ENCODE peak calls at places on chromosome 7, in ten cellular contexts. N is heart left ventricle, V is cardiac muscle cell, B is Peyer's patch, U is kidney epithelial cell, J is OCI-LY7, F is neural crest cell, Y is fibroblast of lung, T is colonic mucosa, P is fibroblast of the aortic adventitia. A is an unnamed sample.

GRCh38 chr7:128041203-128041602 is 10.0 kb upstream of the LRRC4 start:
- DNase-seq in N (no peak), V (no peak), B (no peak), U (no peak), J (no peak), F (no peak), Y (peak), T (no peak), P (peak), A (no peak)

GRCh38 chr7:105819559-105819958 is 56.8 kb downstream of the ATXN7L1 start:
- DNase-seq in N (no peak), V (no peak), B (no peak), U (no peak), J (no peak), F (no peak), Y (no peak), T (no peak), P (no peak), A (no peak)

GRCh38 chr7:158023563-158024350 is 563.9 kb downstream of the PTPRN2 start:
- DNase-seq in N (no peak), V (no peak), B (no peak), U (no peak), J (no peak), F (no peak), Y (no peak), T (no peak), P (no peak), A (no peak)

GRCh38 chr7:75953431-75953830 is 38.5 kb downstream of the POR start:
- DNase-seq in N (no peak), V (no peak), B (no peak), U (no peak), J (no peak), F (no peak), Y (no peak), T (no peak), P (no peak), A (no peak)

GRCh38 chr7:30472771-30473392 is 5.7 kb downstream of the NOD1 start:
- DNase-seq in N (no peak), V (peak), B (no peak), U (no peak), J (no peak), F (no peak), Y (peak), T (no peak), P (peak), A (no peak)

GRCh38 chr7:39924122-39924521 is 25.9 kb upstream of the CDK13 start:
- DNase-seq in N (no peak), V (no peak), B (no peak), U (no peak), J (no peak), F (no peak), Y (no peak), T (no peak), P (no peak), A (no peak)

GRCh38 chr7:66886152-66886551 is 34.9 kb upstream of the TMEM248 start:
- DNase-seq in N (no peak), V (no peak), B (no peak), U (no peak), J (no peak), F (no peak), Y (no peak), T (no peak), P (no peak), A (no peak)

GRCh38 chr7:40880581-40880980 is 745.8 kb downstream of the SUGCT start:
- DNase-seq in N (no peak), V (no peak), B (no peak), U (no peak), J (no peak), F (no peak), Y (peak), T (no peak), P (peak), A (no peak)

GRCh38 chr7:95526128-95526738 is 40.5 kb downstream of the ASB4 start:
- DNase-seq in N (no peak), V (no peak), B (no peak), U (no peak), J (no peak), F (no peak), Y (no peak), T (no peak), P (no peak), A (no peak)

GRCh38 chr7:29189743-29190201 is 4.8 kb upstream of the CHN2 start:
- DNase-seq in N (peak), V (peak), B (peak), U (no peak), J (peak), F (peak), Y (peak), T (peak), P (peak), A (peak)
- TF ChIP-seq CTCF in N (peak), V (peak), B (peak), U (peak), J (peak), F (peak), Y (peak), T (peak), P (peak), A (peak)

DNA sequence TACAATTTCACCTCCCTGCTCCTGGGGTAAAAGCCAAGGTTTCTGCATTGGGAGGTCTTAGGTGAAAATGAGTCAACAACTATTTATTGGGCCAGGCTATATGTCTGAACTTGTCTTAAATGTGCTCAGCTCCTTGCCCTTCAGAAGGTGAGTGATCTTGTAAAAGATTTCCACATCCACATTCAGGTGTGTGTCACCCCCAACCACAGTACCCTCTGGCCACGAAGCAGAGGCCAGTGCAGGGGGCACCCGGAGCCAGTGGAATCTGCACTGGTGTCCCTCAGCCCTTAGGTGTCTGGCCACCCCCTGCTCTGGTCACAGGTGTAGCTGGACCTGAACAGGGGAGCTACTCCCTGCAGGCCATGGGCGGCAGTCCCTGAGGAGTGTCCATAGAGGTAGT is 198.5 kb downstream of the PAXIP1 start:
- DNase-seq in N (no peak), V (no peak), B (no peak), U (no peak), J (no peak), F (no peak), Y (no peak), T (no peak), P (no peak), A (no peak)
- TF ChIP-seq CTCF in N (no peak), V (no peak), B (no peak), U (no peak), J (no peak), F (no peak), Y (no peak), T (no peak), P (no peak), A (no peak)

DNA sequence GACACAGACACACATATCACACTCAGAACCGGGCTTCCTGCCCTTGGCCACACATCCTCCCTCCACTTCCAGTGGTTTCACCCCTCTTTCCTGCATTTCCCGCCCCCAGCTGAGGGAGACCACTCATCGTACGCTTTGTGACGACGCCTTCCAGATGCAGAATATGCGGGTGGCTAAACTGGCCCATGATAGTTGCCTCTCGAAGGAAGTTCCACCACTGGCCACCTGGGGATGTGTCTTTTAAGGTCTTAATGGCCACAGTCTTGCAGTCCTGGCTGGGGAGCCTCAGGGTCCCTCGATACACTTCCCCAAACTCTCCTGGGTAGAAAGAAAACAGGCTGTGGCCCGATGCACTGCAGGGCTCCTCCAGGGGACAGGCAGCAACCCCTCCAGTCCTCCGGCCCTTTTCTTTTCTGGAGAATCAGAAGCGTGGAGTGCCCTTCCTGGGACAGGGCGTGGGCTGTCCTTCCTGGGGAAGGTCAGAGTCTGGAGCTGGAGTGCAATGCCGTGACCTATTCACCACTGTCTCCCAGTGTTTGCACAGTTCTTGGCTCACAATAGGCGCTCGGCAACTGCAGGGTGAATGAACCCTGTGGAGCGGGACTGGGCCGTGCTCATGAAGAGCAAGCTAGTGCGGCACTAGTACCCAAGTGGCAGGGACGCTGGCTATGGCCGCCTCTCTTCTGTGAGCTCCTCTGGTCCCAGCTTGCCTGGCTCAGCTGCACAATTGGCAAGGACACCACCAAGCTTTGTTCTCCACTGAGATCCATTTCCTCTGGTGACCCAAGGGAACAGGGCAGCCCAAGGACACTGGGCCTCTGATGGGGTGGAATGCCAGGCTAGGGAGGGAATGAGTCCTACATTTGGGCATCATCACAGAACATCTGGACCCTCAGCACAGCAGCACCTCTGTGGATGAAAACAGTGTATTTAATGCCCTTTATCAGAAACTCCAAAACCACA is 13.2 kb downstream of the EPHA1 start:
- DNase-seq in N (no peak), V (no peak), B (peak), U (no peak), J (no peak), F (no peak), Y (no peak), T (no peak), P (no peak), A (peak)
- TF ChIP-seq CTCF in N (no peak), V (peak), B (no peak), U (peak), J (no peak), F (peak), Y (no peak), T (no peak), P (no peak), A (peak)

DNA sequence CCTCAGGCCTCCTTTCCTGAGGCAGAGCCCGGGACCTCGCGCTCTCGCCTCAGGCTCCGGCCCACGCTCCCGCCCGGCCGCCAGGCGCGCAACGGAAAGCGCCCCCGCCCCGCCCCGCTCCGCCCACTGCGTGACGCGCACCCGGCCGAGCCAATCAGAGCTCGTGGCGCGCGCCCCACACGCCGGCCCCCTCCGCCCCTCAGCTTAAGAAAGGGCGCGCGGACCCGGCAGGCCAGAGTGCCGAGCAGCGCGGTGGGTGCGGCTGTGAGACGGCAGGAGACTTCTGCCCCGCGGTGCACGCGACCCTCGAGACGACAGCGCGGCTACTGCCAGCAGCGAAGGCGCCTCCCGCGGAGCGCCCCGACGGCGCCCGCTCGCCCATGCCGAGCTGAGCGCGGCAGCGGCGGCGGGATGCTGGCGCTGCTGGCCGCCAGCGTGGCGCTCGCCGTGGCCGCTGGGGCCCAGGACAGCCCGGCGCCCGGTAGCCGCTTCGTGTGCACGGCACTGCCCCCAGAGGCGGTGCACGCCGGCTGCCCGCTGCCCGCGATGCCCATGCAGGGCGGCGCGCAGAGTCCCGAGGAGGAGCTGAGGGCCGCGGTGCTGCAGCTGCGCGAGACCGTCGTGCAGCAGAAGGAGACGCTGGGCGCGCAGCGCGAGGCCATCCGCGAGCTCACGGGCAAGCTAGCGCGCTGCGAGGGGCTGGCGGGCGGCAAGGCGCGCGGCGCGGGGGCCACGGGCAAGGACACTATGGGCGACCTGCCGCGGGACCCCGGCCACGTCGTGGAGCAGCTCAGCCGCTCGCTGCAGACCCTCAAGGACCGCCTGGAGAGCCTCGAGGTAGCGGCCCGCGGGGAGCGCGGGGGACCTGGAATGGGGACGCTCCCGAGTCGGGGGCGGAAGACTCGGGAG is at the start of gene NPTX2:
- DNase-seq in N (peak), V (peak), B (peak), U (no peak), J (no peak), F (peak), Y (no peak), T (peak), P (peak), A (no peak)
- TF ChIP-seq CTCF in N (no peak), V (no peak), B (no peak), U (no peak), J (no peak), F (peak), Y (no peak), T (no peak), P (no peak), A (no peak)

DNA sequence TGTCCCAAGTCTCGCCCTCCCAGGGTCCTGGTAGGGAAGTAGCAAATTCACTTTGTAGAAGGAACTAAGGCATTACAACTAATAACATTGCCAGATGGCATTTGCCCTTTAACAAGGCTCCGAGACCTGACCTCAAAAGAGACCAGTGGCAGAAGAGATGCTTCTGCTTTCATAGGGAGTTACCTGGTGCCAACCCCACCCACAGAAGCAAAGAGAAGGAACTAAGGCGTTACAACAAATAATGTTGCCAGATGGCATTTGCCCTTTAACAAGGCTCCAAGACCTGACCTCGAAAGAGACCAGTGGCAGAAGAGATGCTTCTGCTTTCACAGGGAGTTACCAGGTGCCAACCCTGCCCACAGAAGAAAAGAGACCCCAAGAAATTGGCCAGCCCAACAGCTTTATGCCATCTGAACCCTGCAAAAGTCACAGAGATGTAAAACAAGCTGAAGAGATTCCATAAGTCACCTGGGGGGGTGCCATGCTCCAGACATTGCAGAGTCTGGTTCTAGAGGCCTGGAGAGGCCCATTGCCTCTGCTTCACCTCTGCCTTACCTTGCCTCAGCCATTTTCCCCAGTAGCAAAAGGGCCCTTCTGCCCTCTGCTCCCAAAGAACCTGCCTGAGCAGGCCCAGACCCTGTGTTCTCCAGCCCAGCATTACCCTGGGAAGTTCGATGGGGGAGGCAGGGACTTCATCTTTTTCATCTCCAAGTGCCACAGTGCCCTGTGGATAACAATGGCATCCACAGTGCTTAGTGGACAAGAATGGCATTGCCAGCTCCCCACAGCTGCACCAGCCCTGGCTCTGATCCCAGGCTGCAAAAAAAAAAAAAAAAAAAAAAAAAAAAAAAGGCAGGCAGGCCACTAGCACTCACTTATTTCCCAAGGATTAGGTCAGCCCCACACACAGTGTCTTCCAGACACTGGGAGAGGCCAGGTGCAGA is 179.5 kb upstream of the PLXNA4 start:
- DNase-seq in N (no peak), V (no peak), B (no peak), U (no peak), J (no peak), F (no peak), Y (no peak), T (no peak), P (no peak), A (no peak)
- TF ChIP-seq CTCF in N (no peak), V (no peak), B (no peak), U (no peak), J (no peak), F (no peak), Y (no peak), T (no peak), P (peak), A (no peak)

DNA sequence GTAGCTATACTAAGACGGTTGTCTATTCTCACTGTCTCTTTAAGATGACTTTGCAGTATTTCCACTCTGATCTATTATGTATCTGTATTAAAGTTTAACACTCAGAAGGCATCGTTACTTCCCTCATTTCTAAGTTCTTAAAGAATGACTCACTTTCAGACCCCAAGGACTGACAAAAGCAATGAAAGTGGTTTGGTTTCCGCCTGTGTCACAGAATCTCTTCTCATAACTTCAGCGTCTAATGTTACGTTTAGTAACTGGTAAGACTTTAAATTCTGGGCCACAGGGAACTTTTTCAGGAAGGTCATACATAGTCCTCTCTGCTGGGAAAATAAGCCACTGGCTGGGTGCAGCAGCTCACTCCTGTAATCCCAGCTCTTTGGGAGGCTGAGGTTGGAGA is 892.0 kb upstream of the AUTS2 start:
- DNase-seq in N (no peak), V (no peak), B (no peak), U (peak), J (no peak), F (no peak), Y (peak), T (no peak), P (peak), A (no peak)
- TF ChIP-seq CTCF in N (no peak), V (no peak), B (no peak), U (no peak), J (no peak), F (no peak), Y (no peak), T (no peak), P (no peak), A (no peak)

DNA sequence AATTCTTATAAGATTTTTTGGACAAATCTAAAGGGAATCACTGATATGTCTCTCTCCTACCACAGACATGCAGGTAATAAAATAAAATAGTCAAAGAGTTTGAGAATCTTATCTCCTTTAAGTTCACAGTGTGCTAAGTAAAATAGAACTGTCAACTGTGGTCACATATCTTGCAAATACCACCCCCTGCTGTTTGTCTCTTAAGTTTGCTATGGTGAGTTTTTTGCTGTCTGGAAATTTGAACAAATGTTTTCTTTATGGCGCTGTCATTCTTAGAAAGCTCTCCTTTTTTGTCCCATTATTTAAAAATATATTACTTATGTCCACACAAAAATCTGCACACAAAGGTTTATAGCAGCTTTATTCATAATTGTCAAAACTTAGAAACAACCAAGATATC is 19.6 kb downstream of the GIMAP5 start:
- DNase-seq in N (no peak), V (peak), B (no peak), U (no peak), J (no peak), F (no peak), Y (no peak), T (no peak), P (no peak), A (no peak)
- TF ChIP-seq CTCF in N (peak), V (no peak), B (peak), U (peak), J (peak), F (peak), Y (no peak), T (peak), P (no peak), A (peak)

GRCh38 chr7:45663167-45663921 is 89.2 kb downstream of the ADCY1 start:
- DNase-seq in N (no peak), V (peak), B (no peak), U (no peak), J (peak), F (peak), Y (peak), T (peak), P (peak), A (no peak)
- TF ChIP-seq CTCF in N (peak), V (peak), B (peak), U (peak), J (peak), F (peak), Y (peak), T (peak), P (peak), A (peak)

GRCh38 chr7:99996755-99997544 is 18.4 kb upstream of the ZKSCAN1 start:
- DNase-seq in N (no peak), V (no peak), B (no peak), U (no peak), J (no peak), F (no peak), Y (no peak), T (no peak), P (no peak), A (no peak)

GRCh38 chr7:100000239-100000638 is 15.2 kb upstream of the ZKSCAN1 start:
- DNase-seq in N (no peak), V (no peak), B (peak), U (no peak), J (no peak), F (no peak), Y (no peak), T (no peak), P (no peak), A (no peak)

GRCh38 chr7:99994819-99995218 is 19.0 kb upstream of the AZGP1 start:
- DNase-seq in N (no peak), V (no peak), B (no peak), U (no peak), J (no peak), F (no peak), Y (no peak), T (no peak), P (no peak), A (no peak)

GRCh38 chr7:99992330-99993037 is 16.7 kb upstream of the AZGP1 start:
- DNase-seq in N (no peak), V (no peak), B (no peak), U (no peak), J (no peak), F (no peak), Y (no peak), T (no peak), P (no peak), A (no peak)

DNA sequence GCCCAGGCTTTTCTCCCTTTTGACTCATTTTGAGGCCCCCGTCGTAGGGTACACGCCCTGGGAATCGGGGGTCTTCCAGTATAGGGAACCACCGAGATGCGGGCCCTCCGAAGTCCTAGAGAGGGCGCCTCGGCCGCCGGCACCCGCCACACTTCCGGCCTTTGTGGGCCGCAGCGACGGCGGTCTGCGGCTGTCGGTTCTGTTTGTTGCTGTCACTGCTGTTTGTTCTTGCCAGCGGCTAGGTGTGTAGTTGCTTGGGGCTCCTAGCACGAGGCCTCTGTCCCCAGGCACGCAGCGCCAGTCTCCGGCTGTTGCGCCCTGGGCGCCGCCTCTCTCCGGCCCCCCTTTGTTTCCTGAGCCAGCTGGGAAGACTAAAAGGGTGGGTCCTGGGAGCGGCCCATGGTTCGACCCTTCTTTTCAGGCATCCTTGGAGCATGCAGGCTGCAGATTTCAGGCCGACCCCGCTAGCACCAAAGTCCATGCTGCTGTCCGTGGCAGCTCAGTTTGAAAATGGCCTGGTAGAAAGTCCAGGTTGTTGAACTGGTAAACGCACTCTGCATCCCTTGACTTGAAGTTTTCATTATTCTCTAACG is 17.8 kb upstream of the ZKSCAN1 start:
- DNase-seq in N (peak), V (peak), B (peak), U (no peak), J (no peak), F (no peak), Y (peak), T (peak), P (peak), A (no peak)
- TF ChIP-seq CTCF in N (peak), V (peak), B (peak), U (peak), J (no peak), F (no peak), Y (peak), T (peak), P (peak), A (peak)

A was measured in CD14-positive monocyte.